ENCODE peak calls at places on chromosome 9, in five cellular contexts. I is cardiac fibroblast, P is upper lobe of right lung, S is fibroblast of pulmonary artery, Z is GM06990. Q is an unnamed sample.

GRCh38 chr9:71690058-71690691 is 78.1 kb downstream of the CEMIP2 start:
- DNase-seq in I (no peak), P (no peak), S (peak), Z (no peak), Q (no peak)

GRCh38 chr9:31908158-31908890 is 476.1 kb upstream of the ACO1 start:
- DNase-seq in I (no peak), P (no peak), S (no peak), Z (peak), Q (no peak)

GRCh38 chr9:103867886-103868285 is 226.2 kb upstream of the SMC2 start:
- DNase-seq in I (no peak), P (no peak), S (no peak), Z (no peak), Q (no peak)

GRCh38 chr9:134474058-134474370 is 147.8 kb downstream of the RXRA start:
- DNase-seq in I (peak), P (no peak), S (peak), Z (no peak), Q (no peak)

GRCh38 chr9:113511047-113511521 is 47.6 kb downstream of the RGS3 start:
- DNase-seq in I (no peak), P (no peak), S (no peak), Z (no peak), Q (no peak)

GRCh38 chr9:133453651-133454050 is 6.1 kb upstream of the CACFD1 start:
- DNase-seq in I (peak), P (no peak), S (no peak), Z (no peak), Q (peak)

GRCh38 chr9:4027616-4028015 is 272.3 kb downstream of the GLIS3 start:
- DNase-seq in I (no peak), P (no peak), S (no peak), Z (no peak), Q (no peak)

GRCh38 chr9:100229136-100229535 is 123.6 kb downstream of the TEX10 start:
- DNase-seq in I (no peak), P (no peak), S (no peak), Z (no peak), Q (no peak)

GRCh38 chr9:116566677-116567488 is 120.2 kb upstream of the TRIM32 start:
- DNase-seq in I (peak), P (no peak), S (peak), Z (no peak), Q (no peak)

GRCh38 chr9:111752455-111752854 is 42.3 kb downstream of the SHOC1 start:
- DNase-seq in I (peak), P (no peak), S (peak), Z (no peak), Q (no peak)

GRCh38 chr9:126415741-126416370 is 89.2 kb downstream of the MVB12B start:
- DNase-seq in I (no peak), P (no peak), S (no peak), Z (no peak), Q (no peak)

GRCh38 chr9:126051446-126052130 is 275.0 kb upstream of the MVB12B start:
- DNase-seq in I (no peak), P (peak), S (no peak), Z (no peak), Q (peak)

GRCh38 chr9:97628668-97629067 is 4.5 kb downstream of the TSTD2 start:
- DNase-seq in I (no peak), P (no peak), S (no peak), Z (no peak), Q (no peak)

GRCh38 chr9:127858041-127858512 is 3.6 kb upstream of the ENG start:
- DNase-seq in I (peak), P (no peak), S (peak), Z (no peak), Q (no peak)

GRCh38 chr9:86303316-86303975 is 21.1 kb upstream of the ISCA1 start:
- DNase-seq in I (peak), P (no peak), S (peak), Z (no peak), Q (no peak)

GRCh38 chr9:125568616-125569015 is 138.4 kb downstream of the MAPKAP1 start:
- DNase-seq in I (peak), P (no peak), S (peak), Z (no peak), Q (no peak)

GRCh38 chr9:30524311-30524710 is 1860.1 kb upstream of the ACO1 start:
- DNase-seq in I (no peak), P (no peak), S (no peak), Z (no peak), Q (no peak)

GRCh38 chr9:12185856-12186255 is 507.3 kb upstream of the TYRP1 start:
- DNase-seq in I (no peak), P (no peak), S (no peak), Z (no peak), Q (no peak)

GRCh38 chr9:7058539-7058938 is 300.8 kb downstream of the KDM4C start:
- DNase-seq in I (no peak), P (no peak), S (no peak), Z (no peak), Q (no peak)

GRCh38 chr9:69466151-69466550 is 141.1 kb downstream of the ENTREP1 start:
- DNase-seq in I (peak), P (no peak), S (peak), Z (no peak), Q (no peak)

GRCh38 chr9:126407125-126407870 is 80.7 kb downstream of the MVB12B start:
- DNase-seq in I (peak), P (no peak), S (peak), Z (no peak), Q (no peak)

GRCh38 chr9:38006163-38006562 is 62.9 kb downstream of the SHB start:
- DNase-seq in I (no peak), P (no peak), S (no peak), Z (no peak), Q (no peak)

GRCh38 chr9:134391319-134392231 is 65.3 kb downstream of the RXRA start:
- DNase-seq in I (no peak), P (no peak), S (no peak), Z (peak), Q (no peak)

GRCh38 chr9:107809859-107810492 is 320.4 kb upstream of the KLF4 start:
- DNase-seq in I (peak), P (no peak), S (peak), Z (no peak), Q (no peak)

GRCh38 chr9:89171693-89172092 is 6.9 kb downstream of the SHC3 start:
- DNase-seq in I (no peak), P (no peak), S (no peak), Z (no peak), Q (peak)

GRCh38 chr9:14441976-14442651 is 128.2 kb upstream of the NFIB start:
- DNase-seq in I (peak), P (no peak), S (peak), Z (no peak), Q (no peak)

GRCh38 chr9:21031091-21031817 is at the start of gene HACD4:
- DNase-seq in I (peak), P (peak), S (peak), Z (peak), Q (peak)

DNA sequence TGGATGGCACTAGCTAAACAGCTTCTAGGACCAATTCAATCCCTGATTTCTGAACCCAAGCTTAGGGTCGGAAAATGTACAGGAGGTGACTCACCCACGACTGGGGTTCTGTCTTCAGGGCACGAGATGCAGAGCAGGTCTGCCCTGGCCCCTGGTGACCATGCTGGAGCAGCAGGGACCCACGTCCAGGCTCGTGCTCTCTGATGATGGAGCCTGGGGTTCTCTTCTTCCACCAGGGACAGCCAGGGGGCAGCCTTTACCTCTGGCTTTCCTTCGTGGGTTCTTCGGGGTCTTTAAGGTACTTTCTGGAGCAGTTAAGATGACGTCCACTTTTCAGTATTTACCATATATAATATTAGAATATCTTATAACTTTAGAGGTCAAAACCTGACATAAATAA is 2.1 kb downstream of the CFAP77 start:
- DNase-seq in I (peak), P (no peak), S (peak), Z (no peak), Q (no peak)
- TF ChIP-seq CTCF in I (peak), P (peak), S (peak), Z (peak), Q (peak)

GRCh38 chr9:92882276-92882675 is 4.4 kb upstream of the ZNF484 start:
- DNase-seq in I (no peak), P (no peak), S (no peak), Z (no peak), Q (no peak)
- H3K4me3 ChIP-seq in I (no peak), P (no peak), S (no peak), Z (no peak), Q (no peak)

GRCh38 chr9:121441163-121441562 is 58.5 kb downstream of the GGTA1 start:
- DNase-seq in I (no peak), P (no peak), S (no peak), Z (no peak), Q (no peak)

GRCh38 chr9:121447341-121447834 is 52.3 kb downstream of the GGTA1 start:
- DNase-seq in I (peak), P (no peak), S (peak), Z (no peak), Q (no peak)

GRCh38 chr9:121449786-121450185 is 49.9 kb downstream of the GGTA1 start:
- DNase-seq in I (no peak), P (no peak), S (no peak), Z (no peak), Q (no peak)

GRCh38 chr9:121450241-121450640 is 49.4 kb downstream of the GGTA1 start:
- DNase-seq in I (no peak), P (no peak), S (no peak), Z (no peak), Q (no peak)

DNA sequence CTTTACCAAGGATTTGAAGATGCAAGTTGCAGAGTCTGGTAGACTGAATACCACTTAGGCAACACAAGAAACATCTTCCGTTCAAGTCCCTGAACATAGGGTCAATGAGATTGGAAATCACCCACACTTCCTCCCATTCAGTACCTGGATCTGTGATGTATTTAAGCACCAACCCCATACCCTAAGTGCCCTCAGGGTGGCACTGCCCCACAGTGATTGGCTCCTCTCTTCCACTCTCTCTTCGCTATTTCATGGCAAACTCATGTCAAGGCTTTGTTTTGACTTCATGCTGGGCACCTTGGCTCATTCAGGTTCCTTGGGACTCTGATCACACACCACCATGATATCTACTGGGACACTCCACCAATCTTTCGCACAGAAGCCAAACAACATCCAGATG is 53.7 kb downstream of the GGTA1 start:
- DNase-seq in I (no peak), P (no peak), S (no peak), Z (no peak), Q (no peak)
- TF ChIP-seq CTCF in I (no peak), P (no peak), S (no peak), Z (peak), Q (no peak)

DNA sequence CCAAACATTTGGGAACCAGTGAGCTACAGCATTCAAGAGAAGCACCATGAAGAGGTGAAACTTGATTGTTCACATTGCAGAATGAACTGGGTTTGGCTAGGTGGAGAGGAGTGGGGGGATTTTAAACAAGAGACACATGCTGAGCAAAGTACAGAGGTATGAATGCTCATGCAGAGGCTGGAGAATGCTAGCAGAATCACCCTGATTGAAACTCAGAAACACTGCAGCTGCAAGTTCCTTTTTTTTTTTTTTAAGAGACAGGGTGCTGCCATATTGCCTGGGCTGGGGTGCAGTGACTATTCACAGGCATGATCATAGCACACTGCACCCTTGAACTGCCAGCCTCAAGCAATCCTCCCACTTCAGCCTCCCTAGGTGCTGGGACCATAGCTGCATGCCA is 35.1 kb downstream of the DENND1A start:
- DNase-seq in I (no peak), P (no peak), S (no peak), Z (peak), Q (no peak)
- H3K4me3 ChIP-seq in I (no peak), P (no peak), S (no peak), Z (no peak), Q (no peak)

GRCh38 chr9:84966876-84967830 is 297.6 kb downstream of the NTRK2 start:
- DNase-seq in I (no peak), P (no peak), S (no peak), Z (peak), Q (no peak)
- TF ChIP-seq CTCF in I (no peak), P (no peak), S (no peak), Z (peak), Q (no peak)